ENCODE peak calls at places on chromosomes 16 and 17, in eight cellular contexts. One of them, this sample, is unnamed.

GRCh38 chr16:57277586-57277985 is 6.9 kb downstream of the PLLP start:
- DNase-seq in CD8-positive, alpha-beta T cell: peak; percentile 61
- DNase-seq in upper lobe of left lung: peak; percentile 24
- DNase-seq in endodermal cell: no peak
- DNase-seq in mammary epithelial cell: peak; percentile 96
- DNase-seq in tibial artery: no peak
- DNase-seq in uterus: no peak
- DNase-seq in brain microvascular endothelial cell: peak; percentile 61
- DNase-seq in this sample: peak; percentile 97

GRCh38 chr16:3716831-3717234 is 491 bp downstream of the TRAP1 start:
- DNase-seq in brain microvascular endothelial cell: peak; percentile 6
- DNase-seq in mammary epithelial cell: peak; percentile 35
- DNase-seq in endodermal cell: peak; percentile 70
- DNase-seq in uterus: no peak
- DNase-seq in upper lobe of left lung: peak; percentile 31
- DNase-seq in CD8-positive, alpha-beta T cell: peak; percentile 25
- DNase-seq in tibial artery: no peak
- DNase-seq in this sample: peak; percentile 17

GRCh38 chr16:10895053-10895946 is 18.3 kb downstream of the CIITA start:
- DNase-seq in endodermal cell: peak; percentile 96
- DNase-seq in upper lobe of left lung: no peak
- DNase-seq in uterus: no peak
- DNase-seq in CD8-positive, alpha-beta T cell: no peak
- DNase-seq in tibial artery: no peak
- DNase-seq in mammary epithelial cell: peak; percentile 12
- DNase-seq in brain microvascular endothelial cell: peak; percentile 27
- DNase-seq in this sample: no peak

GRCh38 chr17:80663783-80664206 is 119.2 kb downstream of the RPTOR start:
- DNase-seq in brain microvascular endothelial cell: no peak
- DNase-seq in endodermal cell: peak; percentile 57
- DNase-seq in uterus: peak; percentile 43
- DNase-seq in upper lobe of left lung: peak; percentile 79
- DNase-seq in mammary epithelial cell: no peak
- DNase-seq in tibial artery: peak; percentile 36
- DNase-seq in CD8-positive, alpha-beta T cell: peak; percentile 38
- DNase-seq in this sample: no peak

GRCh38 chr16:67667817-67668494 is 1.3 kb downstream of the C16orf86 start:
- DNase-seq in endodermal cell: peak; percentile 93
- DNase-seq in upper lobe of left lung: peak; percentile 90
- DNase-seq in brain microvascular endothelial cell: peak; percentile 88
- DNase-seq in CD8-positive, alpha-beta T cell: peak; percentile 77
- DNase-seq in uterus: peak; percentile 85
- DNase-seq in tibial artery: peak; percentile 88
- DNase-seq in mammary epithelial cell: peak; percentile 81
- DNase-seq in this sample: peak; percentile 78

GRCh38 chr17:29162909-29163341 is 17.3 kb downstream of the MYO18A start:
- DNase-seq in tibial artery: no peak
- DNase-seq in uterus: peak; percentile 32
- DNase-seq in upper lobe of left lung: no peak
- DNase-seq in CD8-positive, alpha-beta T cell: no peak
- DNase-seq in endodermal cell: no peak
- DNase-seq in brain microvascular endothelial cell: no peak
- DNase-seq in mammary epithelial cell: no peak
- DNase-seq in this sample: no peak

GRCh38 chr16:50265260-50265659 is 1.1 kb upstream of the ADCY7 start:
- DNase-seq in tibial artery: no peak
- DNase-seq in brain microvascular endothelial cell: no peak
- DNase-seq in mammary epithelial cell: no peak
- DNase-seq in CD8-positive, alpha-beta T cell: no peak
- DNase-seq in upper lobe of left lung: no peak
- DNase-seq in uterus: no peak
- DNase-seq in endodermal cell: peak; percentile 73
- DNase-seq in this sample: peak; percentile 23

GRCh38 chr17:8623591-8623990 is 6.9 kb downstream of the MYH10 start:
- DNase-seq in mammary epithelial cell: no peak
- DNase-seq in CD8-positive, alpha-beta T cell: no peak
- DNase-seq in upper lobe of left lung: no peak
- DNase-seq in endodermal cell: no peak
- DNase-seq in tibial artery: no peak
- DNase-seq in brain microvascular endothelial cell: peak; percentile 54
- DNase-seq in uterus: no peak
- DNase-seq in this sample: no peak

GRCh38 chr16:63856537-63856936 is 1265.3 kb downstream of the CDH11 start:
- DNase-seq in endodermal cell: no peak
- DNase-seq in brain microvascular endothelial cell: no peak
- DNase-seq in tibial artery: no peak
- DNase-seq in mammary epithelial cell: no peak
- DNase-seq in uterus: no peak
- DNase-seq in CD8-positive, alpha-beta T cell: no peak
- DNase-seq in upper lobe of left lung: peak; percentile 71
- DNase-seq in this sample: no peak

GRCh38 chr16:2473999-2474876 is 689 bp upstream of the TBC1D24 start:
- DNase-seq in tibial artery: no peak
- DNase-seq in uterus: no peak
- DNase-seq in upper lobe of left lung: no peak
- DNase-seq in brain microvascular endothelial cell: no peak
- DNase-seq in CD8-positive, alpha-beta T cell: peak; percentile 60
- DNase-seq in mammary epithelial cell: peak; percentile 42
- DNase-seq in endodermal cell: peak; percentile 76
- DNase-seq in this sample: no peak

GRCh38 chr16:2954647-2955381 is 9.3 kb upstream of the KREMEN2 start:
- DNase-seq in brain microvascular endothelial cell: no peak
- DNase-seq in upper lobe of left lung: no peak
- DNase-seq in endodermal cell: peak; percentile 57
- DNase-seq in uterus: no peak
- DNase-seq in CD8-positive, alpha-beta T cell: no peak
- DNase-seq in tibial artery: no peak
- DNase-seq in mammary epithelial cell: no peak
- DNase-seq in this sample: no peak

GRCh38 chr17:1813088-1813487 is 16.6 kb downstream of the SMYD4 start:
- DNase-seq in upper lobe of left lung: no peak
- DNase-seq in tibial artery: peak; percentile 42
- DNase-seq in uterus: no peak
- DNase-seq in endodermal cell: no peak
- DNase-seq in brain microvascular endothelial cell: no peak
- DNase-seq in CD8-positive, alpha-beta T cell: no peak
- DNase-seq in mammary epithelial cell: no peak
- DNase-seq in this sample: no peak

GRCh38 chr17:81466564-81467472 is 45.8 kb downstream of the ACTG1 start:
- DNase-seq in brain microvascular endothelial cell: no peak
- DNase-seq in upper lobe of left lung: no peak
- DNase-seq in mammary epithelial cell: no peak
- DNase-seq in uterus: no peak
- DNase-seq in tibial artery: no peak
- DNase-seq in CD8-positive, alpha-beta T cell: no peak
- DNase-seq in endodermal cell: peak; percentile 58
- DNase-seq in this sample: no peak

GRCh38 chr16:67105881-67106280 is 3.9 kb upstream of the PHAF1 start:
- DNase-seq in uterus: no peak
- DNase-seq in brain microvascular endothelial cell: no peak
- DNase-seq in tibial artery: peak; percentile 37
- DNase-seq in CD8-positive, alpha-beta T cell: no peak
- DNase-seq in mammary epithelial cell: no peak
- DNase-seq in upper lobe of left lung: no peak
- DNase-seq in endodermal cell: no peak
- DNase-seq in this sample: no peak

GRCh38 chr16:81273223-81273940 is 34.9 kb downstream of the BCO1 start:
- DNase-seq in mammary epithelial cell: no peak
- DNase-seq in endodermal cell: no peak
- DNase-seq in upper lobe of left lung: no peak
- DNase-seq in tibial artery: no peak
- DNase-seq in uterus: no peak
- DNase-seq in CD8-positive, alpha-beta T cell: no peak
- DNase-seq in brain microvascular endothelial cell: no peak
- DNase-seq in this sample: no peak

GRCh38 chr16:2511128-2511785 is 2.5 kb upstream of the ATP6V0C start:
- DNase-seq in brain microvascular endothelial cell: peak; percentile 52
- DNase-seq in upper lobe of left lung: peak; percentile 77
- DNase-seq in endodermal cell: no peak
- DNase-seq in uterus: peak; percentile 92
- DNase-seq in mammary epithelial cell: no peak
- DNase-seq in tibial artery: peak; percentile 80
- DNase-seq in CD8-positive, alpha-beta T cell: no peak
- DNase-seq in this sample: peak; percentile 42

GRCh38 chr17:40309031-40309937 is at the start of gene RARA:
- DNase-seq in tibial artery: peak; percentile 47
- DNase-seq in uterus: peak; percentile 57
- DNase-seq in endodermal cell: peak; percentile 96
- DNase-seq in upper lobe of left lung: peak; percentile 85
- DNase-seq in brain microvascular endothelial cell: no peak
- DNase-seq in mammary epithelial cell: no peak
- DNase-seq in CD8-positive, alpha-beta T cell: peak; percentile 55
- DNase-seq in this sample: no peak

GRCh38 chr17:35245196-35245486 is 2.3 kb downstream of the SLFN5 start:
- DNase-seq in mammary epithelial cell: peak; percentile 92
- DNase-seq in tibial artery: no peak
- DNase-seq in uterus: no peak
- DNase-seq in CD8-positive, alpha-beta T cell: no peak
- DNase-seq in brain microvascular endothelial cell: peak; percentile 91
- DNase-seq in upper lobe of left lung: no peak
- DNase-seq in endodermal cell: no peak
- DNase-seq in this sample: peak; percentile 96

GRCh38 chr17:45310380-45311324 is 6.2 kb downstream of the MAP3K14 start:
- DNase-seq in uterus: no peak
- DNase-seq in upper lobe of left lung: peak; percentile 54
- DNase-seq in endodermal cell: no peak
- DNase-seq in CD8-positive, alpha-beta T cell: no peak
- DNase-seq in brain microvascular endothelial cell: no peak
- DNase-seq in tibial artery: no peak
- DNase-seq in mammary epithelial cell: no peak
- DNase-seq in this sample: no peak

GRCh38 chr16:56113223-56113622 is 78.1 kb upstream of the GNAO1 start:
- DNase-seq in upper lobe of left lung: no peak
- DNase-seq in CD8-positive, alpha-beta T cell: no peak
- DNase-seq in endodermal cell: peak; percentile 75
- DNase-seq in brain microvascular endothelial cell: no peak
- DNase-seq in uterus: no peak
- DNase-seq in tibial artery: no peak
- DNase-seq in mammary epithelial cell: no peak
- DNase-seq in this sample: no peak

GRCh38 chr16:50208460-50208931 is 55.4 kb downstream of the TENT4B start:
- DNase-seq in uterus: no peak
- DNase-seq in mammary epithelial cell: peak; percentile 63
- DNase-seq in CD8-positive, alpha-beta T cell: no peak
- DNase-seq in brain microvascular endothelial cell: peak; percentile 63
- DNase-seq in endodermal cell: no peak
- DNase-seq in tibial artery: no peak
- DNase-seq in upper lobe of left lung: no peak
- DNase-seq in this sample: peak; percentile 58

GRCh38 chr16:86252596-86252995 is 257.7 kb upstream of the FOXF1 start:
- DNase-seq in brain microvascular endothelial cell: no peak
- DNase-seq in tibial artery: no peak
- DNase-seq in mammary epithelial cell: peak; percentile 9
- DNase-seq in upper lobe of left lung: no peak
- DNase-seq in uterus: no peak
- DNase-seq in endodermal cell: peak; percentile 91
- DNase-seq in CD8-positive, alpha-beta T cell: no peak
- DNase-seq in this sample: no peak

GRCh38 chr17:78862073-78863023 is 21.7 kb upstream of the USP36 start:
- DNase-seq in uterus: peak; percentile 94
- DNase-seq in CD8-positive, alpha-beta T cell: no peak
- DNase-seq in upper lobe of left lung: peak; percentile 80
- DNase-seq in mammary epithelial cell: peak; percentile 92
- DNase-seq in tibial artery: peak; percentile 96
- DNase-seq in endodermal cell: peak; percentile 69
- DNase-seq in brain microvascular endothelial cell: peak; percentile 96
- DNase-seq in this sample: peak; percentile 76

GRCh38 chr16:88781140-88782077 is 3.6 kb downstream of the PIEZO1 start:
- DNase-seq in mammary epithelial cell: no peak
- DNase-seq in uterus: no peak
- DNase-seq in upper lobe of left lung: peak; percentile 66
- DNase-seq in CD8-positive, alpha-beta T cell: peak; percentile 75
- DNase-seq in tibial artery: peak; percentile 62
- DNase-seq in brain microvascular endothelial cell: no peak
- DNase-seq in endodermal cell: no peak
- DNase-seq in this sample: no peak

GRCh38 chr16:1635070-1635469 is 22.9 kb downstream of the CRAMP1 start:
- DNase-seq in upper lobe of left lung: no peak
- DNase-seq in mammary epithelial cell: no peak
- DNase-seq in tibial artery: no peak
- DNase-seq in endodermal cell: no peak
- DNase-seq in brain microvascular endothelial cell: peak; percentile 19
- DNase-seq in CD8-positive, alpha-beta T cell: no peak
- DNase-seq in uterus: no peak
- DNase-seq in this sample: no peak

DNA sequence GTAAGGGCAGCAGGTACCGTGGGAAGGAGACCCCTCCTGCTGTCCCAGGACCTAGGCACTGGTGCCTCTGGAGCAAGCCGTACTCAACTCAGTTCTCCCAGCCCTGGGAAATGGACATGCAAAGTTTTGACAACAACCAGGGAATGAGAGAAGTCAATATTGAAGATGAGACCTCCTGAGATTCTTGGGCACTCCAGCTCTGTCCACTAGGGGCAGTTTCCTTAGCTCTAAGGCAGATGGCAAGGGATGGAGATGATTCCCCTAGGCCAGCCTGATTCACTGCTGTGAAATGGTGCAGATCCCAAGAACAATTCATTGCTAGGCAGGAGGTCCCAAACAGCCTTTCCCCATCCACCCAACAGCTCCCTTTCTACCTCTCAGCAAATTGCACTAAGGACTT is 20.6 kb upstream of the SDR42E2 start:
- DNase-seq in CD8-positive, alpha-beta T cell: no peak
- DNase-seq in uterus: no peak
- DNase-seq in endodermal cell: peak; percentile 82
- DNase-seq in brain microvascular endothelial cell: peak; percentile 31
- DNase-seq in tibial artery: no peak
- DNase-seq in upper lobe of left lung: no peak
- DNase-seq in mammary epithelial cell: peak; percentile 13
- DNase-seq in this sample: peak; percentile 33
- TF ChIP-seq CTCF in CD8-positive, alpha-beta T cell: no peak
- TF ChIP-seq CTCF in uterus: no peak
- TF ChIP-seq CTCF in endodermal cell: peak; percentile 78
- TF ChIP-seq CTCF in brain microvascular endothelial cell: peak; percentile 78
- TF ChIP-seq CTCF in tibial artery: no peak
- TF ChIP-seq CTCF in upper lobe of left lung: no peak
- TF ChIP-seq CTCF in mammary epithelial cell: peak; percentile 39
- TF ChIP-seq CTCF in this sample: peak; percentile 51

GRCh38 chr17:65558683-65559311 is 2.7 kb downstream of the AXIN2 start:
- DNase-seq in brain microvascular endothelial cell: no peak
- DNase-seq in tibial artery: no peak
- DNase-seq in mammary epithelial cell: no peak
- DNase-seq in uterus: no peak
- DNase-seq in upper lobe of left lung: no peak
- DNase-seq in endodermal cell: peak; percentile 82
- DNase-seq in CD8-positive, alpha-beta T cell: no peak
- DNase-seq in this sample: no peak
- H3K4me3 ChIP-seq in brain microvascular endothelial cell: peak overlapping the region; percentile 62
- H3K4me3 ChIP-seq in tibial artery: peak overlapping the region; percentile 87
- H3K4me3 ChIP-seq in mammary epithelial cell: no peak overlapping the region
- H3K4me3 ChIP-seq in uterus: no peak overlapping the region
- H3K4me3 ChIP-seq in upper lobe of left lung: no peak overlapping the region
- H3K4me3 ChIP-seq in endodermal cell: no peak overlapping the region
- H3K4me3 ChIP-seq in CD8-positive, alpha-beta T cell: peak overlapping the region; percentile 59
- H3K4me3 ChIP-seq in this sample: no peak overlapping the region

GRCh38 chr17:4215882-4216411 is 47.8 kb downstream of the ANKFY1 start:
- DNase-seq in tibial artery: no peak
- DNase-seq in CD8-positive, alpha-beta T cell: no peak
- DNase-seq in endodermal cell: no peak
- DNase-seq in upper lobe of left lung: no peak
- DNase-seq in mammary epithelial cell: no peak
- DNase-seq in uterus: no peak
- DNase-seq in brain microvascular endothelial cell: no peak
- DNase-seq in this sample: no peak
- H3K36me3 ChIP-seq in tibial artery: no peaks in the 10 kb centered on the region
- H3K36me3 ChIP-seq in CD8-positive, alpha-beta T cell: peaks cover 5% of the 10 kb centered on the region
- H3K36me3 ChIP-seq in endodermal cell: peaks cover 57% of the 10 kb centered on the region
- H3K36me3 ChIP-seq in upper lobe of left lung: peaks cover 8% of the 10 kb centered on the region
- H3K36me3 ChIP-seq in mammary epithelial cell: peaks cover 11% of the 10 kb centered on the region
- H3K36me3 ChIP-seq in uterus: no peaks in the 10 kb centered on the region
- H3K36me3 ChIP-seq in brain microvascular endothelial cell: no peaks in the 10 kb centered on the region
- H3K36me3 ChIP-seq in this sample: peaks cover 4% of the 10 kb centered on the region

GRCh38 chr17:60107526-60108257 is 29.0 kb upstream of the HEATR6 start:
- DNase-seq in tibial artery: no peak
- DNase-seq in CD8-positive, alpha-beta T cell: no peak
- DNase-seq in uterus: no peak
- DNase-seq in endodermal cell: peak; percentile 36
- DNase-seq in mammary epithelial cell: no peak
- DNase-seq in brain microvascular endothelial cell: no peak
- DNase-seq in upper lobe of left lung: peak; percentile 49
- DNase-seq in this sample: no peak
- TF ChIP-seq CTCF in tibial artery: no peak
- TF ChIP-seq CTCF in CD8-positive, alpha-beta T cell: no peak
- TF ChIP-seq CTCF in uterus: no peak
- TF ChIP-seq CTCF in endodermal cell: peak; percentile 37
- TF ChIP-seq CTCF in mammary epithelial cell: no peak
- TF ChIP-seq CTCF in brain microvascular endothelial cell: peak; percentile 24
- TF ChIP-seq CTCF in upper lobe of left lung: no peak
- TF ChIP-seq CTCF in this sample: no peak

This sample was measured in bronchial epithelial cell.